ENCODE peak calls at places on chromosome 12, in ten cellular contexts. L is Peyer's patch, H is upper lobe of left lung, W is body of pancreas, Z is transverse colon, Y is IMR-90, R is A549, B is breast epithelium, C is heart left ventricle, Q is HCT116. P is an unnamed sample.

GRCh38 chr12:109927622-109928021 is 27.5 kb downstream of the TCHP start:
- DNase-seq in R (peak), L (peak), H (no peak), W (peak), Q (peak), Z (peak), Y (peak), C (no peak), B (no peak), P (peak)

GRCh38 chr12:42893802-42894201 is 304.3 kb upstream of the PRICKLE1 start:
- DNase-seq in C (no peak), R (no peak), B (no peak), Q (no peak), Y (peak), L (no peak), Z (no peak), W (no peak), H (no peak), P (no peak)

GRCh38 chr12:34363050-34363673 is 340.9 kb downstream of the ALG10 start:
- DNase-seq in L (no peak), Y (no peak), H (no peak), Q (no peak), Z (no peak), B (no peak), R (peak), C (no peak), W (no peak), P (no peak)

GRCh38 chr12:113136128-113136989 is 798 bp upstream of the RASAL1 start:
- DNase-seq in L (peak), Q (peak), B (no peak), H (no peak), Z (peak), Y (no peak), C (no peak), W (no peak), R (peak), P (no peak)

GRCh38 chr12:8681129-8681902 is 16.5 kb upstream of the RIMKLB start:
- DNase-seq in Y (peak), C (peak), B (no peak), R (peak), H (peak), Q (no peak), L (peak), W (no peak), Z (no peak), P (no peak)

GRCh38 chr12:43347026-43347425 is 205.0 kb downstream of the ADAMTS20 start:
- DNase-seq in H (no peak), C (no peak), Y (no peak), L (no peak), B (no peak), R (no peak), W (no peak), Q (no peak), Z (no peak), P (no peak)

GRCh38 chr12:30945443-30946164 is 19.1 kb downstream of the TSPAN11 start:
- DNase-seq in R (no peak), C (peak), Z (no peak), W (no peak), B (no peak), L (no peak), Q (no peak), Y (no peak), H (no peak), P (peak)

GRCh38 chr12:4720637-4720995 is 416 bp downstream of the GALNT8 start:
- DNase-seq in Z (peak), C (no peak), W (no peak), R (no peak), Y (no peak), L (no peak), H (no peak), Q (no peak), B (no peak), P (no peak)

GRCh38 chr12:94150483-94151225 is 2.3 kb downstream of the PLXNC1 start:
- DNase-seq in H (peak), W (peak), Q (no peak), R (no peak), Y (no peak), C (no peak), B (no peak), L (peak), Z (peak), P (no peak)

GRCh38 chr12:113227686-113228391 is 6.6 kb downstream of the TPCN1 start:
- DNase-seq in R (no peak), Z (no peak), C (no peak), H (no peak), L (no peak), B (no peak), Q (no peak), Y (no peak), W (no peak), P (no peak)

GRCh38 chr12:1185460-1186182 is 194.6 kb downstream of the ERC1 start:
- DNase-seq in Z (no peak), B (no peak), L (no peak), Q (no peak), Y (no peak), R (no peak), C (no peak), W (no peak), H (no peak), P (no peak)

GRCh38 chr12:116222358-116222757 is 55.1 kb downstream of the MED13L start:
- DNase-seq in W (peak), H (peak), Y (peak), L (peak), Q (peak), R (peak), B (peak), Z (peak), C (peak), P (peak)

GRCh38 chr12:6957151-6957701 is 6.1 kb downstream of the PTPN6 start:
- DNase-seq in Y (no peak), W (no peak), Q (no peak), B (no peak), L (peak), C (no peak), Z (no peak), H (no peak), R (no peak), P (no peak)

GRCh38 chr12:46084666-46085631 is 94.6 kb upstream of the SCAF11 start:
- DNase-seq in Q (no peak), Z (no peak), H (no peak), B (no peak), W (no peak), L (no peak), R (no peak), Y (no peak), C (no peak), P (no peak)

GRCh38 chr12:64631197-64631596 is 20.9 kb downstream of the RASSF3 start:
- DNase-seq in H (no peak), W (no peak), Z (no peak), L (no peak), C (no peak), B (no peak), R (no peak), Y (no peak), Q (no peak), P (no peak)

GRCh38 chr12:24922109-24922508 is 26.8 kb downstream of the BCAT1 start:
- DNase-seq in R (no peak), C (no peak), Y (no peak), B (no peak), Z (no peak), H (no peak), Q (no peak), W (no peak), L (no peak), P (no peak)

GRCh38 chr12:12323606-12324005 is 26.4 kb downstream of the MANSC1 start:
- DNase-seq in C (no peak), L (no peak), B (no peak), Y (peak), H (no peak), W (no peak), Z (no peak), R (no peak), Q (no peak), P (no peak)

DNA sequence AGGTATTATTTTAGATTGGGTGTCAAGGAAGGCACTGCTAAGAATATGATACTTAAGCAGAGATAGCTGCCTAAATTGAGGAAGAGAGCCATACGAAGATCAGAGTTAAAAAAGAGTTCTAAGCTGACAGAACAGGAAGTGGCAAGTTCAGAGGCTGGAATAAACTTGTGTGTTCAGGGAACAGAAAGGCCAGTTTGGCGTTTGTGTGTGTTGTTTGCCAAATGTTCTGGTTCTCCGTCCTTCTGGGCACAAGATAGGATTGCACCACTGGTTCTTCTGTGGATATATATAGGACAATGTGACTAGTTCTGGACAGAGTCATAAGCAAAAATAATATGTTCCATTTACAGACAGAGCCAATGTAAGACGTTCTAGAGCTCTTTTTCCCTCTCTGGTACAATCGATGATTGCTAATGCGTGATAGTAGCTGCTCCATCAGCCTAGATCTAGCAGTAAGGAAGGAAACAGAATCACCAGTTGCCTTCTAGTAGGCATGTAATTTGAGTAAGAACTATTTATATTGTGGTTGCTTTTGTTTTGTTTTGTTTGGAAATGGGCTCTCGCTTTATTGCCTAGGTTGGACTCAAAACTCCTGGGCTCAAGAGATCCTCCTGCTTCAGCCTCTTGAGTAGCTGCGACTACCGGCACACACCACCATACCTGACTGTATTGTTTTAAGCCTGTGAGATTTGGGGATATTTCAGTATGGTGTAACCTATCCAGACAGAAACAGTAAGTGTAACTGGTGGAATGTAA is 7.4 kb downstream of the BBS10 start:
- DNase-seq in Y (peak), R (no peak), L (no peak), W (no peak), C (no peak), B (no peak), Z (no peak), Q (no peak), H (no peak), P (no peak)
- TF ChIP-seq POLR2A in Y (no peak), R (no peak), L (no peak), W (no peak), C (no peak), B (no peak), Z (no peak), Q (no peak), H (no peak), P (no peak)

GRCh38 chr12:23221066-23221465 is 596.1 kb downstream of the ETNK1 start:
- DNase-seq in C (no peak), B (no peak), R (no peak), Y (no peak), W (no peak), Q (no peak), Z (no peak), H (no peak), L (no peak), P (no peak)

GRCh38 chr12:23221926-23222325 is 597.0 kb downstream of the ETNK1 start:
- DNase-seq in Q (no peak), C (no peak), Z (no peak), Y (no peak), B (no peak), L (no peak), H (no peak), R (no peak), W (no peak), P (no peak)

GRCh38 chr12:23222801-23223200 is 597.8 kb downstream of the ETNK1 start:
- DNase-seq in B (no peak), Q (no peak), Z (no peak), Y (no peak), H (no peak), C (no peak), R (no peak), L (no peak), W (no peak), P (no peak)

GRCh38 chr12:23217716-23218115 is 592.7 kb downstream of the ETNK1 start:
- DNase-seq in L (no peak), B (no peak), H (no peak), R (no peak), C (no peak), W (no peak), Q (no peak), Y (no peak), Z (no peak), P (no peak)

DNA sequence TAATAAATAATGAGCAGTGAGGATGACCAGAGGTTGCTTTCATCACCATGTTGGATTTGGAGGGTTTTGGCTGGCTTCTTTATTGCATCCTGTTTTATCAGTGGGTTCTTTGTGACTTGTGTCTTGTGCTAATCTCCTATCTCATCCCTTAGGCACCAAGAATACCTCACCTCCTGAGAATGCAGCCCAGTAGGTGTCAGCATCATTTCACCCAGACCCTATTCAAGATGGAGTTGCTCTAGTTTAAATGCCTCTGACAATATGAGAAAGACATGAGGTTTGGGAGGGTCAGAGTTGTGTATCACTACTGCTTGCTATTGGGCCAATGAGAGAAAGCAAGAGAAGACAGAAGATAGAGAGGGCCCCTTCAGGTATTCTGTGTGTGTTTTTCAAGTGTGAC is 592.2 kb downstream of the ETNK1 start:
- DNase-seq in H (no peak), Z (no peak), W (no peak), B (no peak), Q (no peak), C (no peak), L (no peak), R (no peak), Y (no peak), P (no peak)
- TF ChIP-seq CTCF in H (no peak), Z (no peak), W (no peak), B (no peak), Q (no peak), C (no peak), L (no peak), R (no peak), Y (no peak), P (no peak)

DNA sequence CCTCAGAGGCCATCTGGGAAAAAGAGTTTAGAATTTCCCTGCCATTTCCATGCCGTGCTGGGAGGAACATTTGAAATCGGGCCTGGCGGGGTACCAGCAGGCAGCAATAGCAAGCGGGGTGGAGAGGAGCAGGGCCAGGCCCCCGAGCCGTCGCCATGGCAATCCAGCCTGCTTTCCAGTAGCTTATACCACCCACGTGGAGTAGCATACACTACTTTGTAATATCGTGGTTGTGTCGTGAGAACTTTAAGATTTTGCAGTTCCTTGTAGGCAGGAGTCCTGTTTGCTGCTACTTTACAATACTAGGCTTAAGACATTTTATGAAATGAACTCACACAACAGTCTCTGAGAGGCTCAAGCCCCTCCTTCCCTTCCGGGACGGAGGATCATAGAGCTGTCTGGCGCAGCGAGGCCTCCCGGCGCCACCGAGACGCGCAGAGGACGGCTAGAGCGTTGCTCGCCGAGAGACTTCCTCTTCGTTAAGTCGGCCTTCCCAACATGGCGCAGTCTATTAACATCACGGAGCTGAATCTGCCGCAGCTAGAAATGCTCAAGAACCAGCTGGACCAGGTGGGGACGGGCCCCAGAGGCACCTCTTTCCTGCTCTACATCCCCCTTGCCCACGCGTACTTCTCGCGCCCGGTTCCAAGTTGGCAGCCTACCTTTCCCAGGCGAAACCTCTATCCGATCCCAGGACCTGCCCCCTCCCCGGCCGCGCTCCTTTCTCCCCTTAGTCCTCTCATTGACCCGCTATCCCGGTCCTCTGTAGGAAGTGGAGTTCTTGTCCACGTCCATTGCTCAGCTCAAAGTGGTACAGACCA is at the start of gene PFDN5:
- DNase-seq in Z (peak), C (peak), Y (peak), W (peak), L (peak), R (peak), H (peak), B (peak), Q (peak), P (peak)
- TF ChIP-seq POLR2A in Z (peak), C (peak), Y (peak), W (peak), L (peak), R (peak), H (peak), B (peak), Q (peak), P (peak)

GRCh38 chr12:41368006-41368405 is 179.9 kb downstream of the PDZRN4 start:
- DNase-seq in Y (peak), R (peak), Q (peak), C (no peak), L (no peak), W (no peak), Z (no peak), H (no peak), B (no peak), P (no peak)
- TF ChIP-seq CTCF in Y (peak), R (no peak), Q (peak), C (no peak), L (no peak), W (no peak), Z (no peak), H (peak), B (no peak), P (no peak)

P was measured in suprapubic skin.